ENCODE peak calls at places on chromosome 1, in six cellular contexts. One of them, this sample, is unnamed.

GRCh38 chr1:226732856-226733291 is 6.2 kb downstream of the ITPKB start:
- DNase-seq in IMR-90: no peak
- DNase-seq in GM12878: no peak
- DNase-seq in K562: no peak
- DNase-seq in H1: no peak
- DNase-seq in HepG2: no peak
- DNase-seq in this sample: no peak

GRCh38 chr1:172002725-172003345 is 161.5 kb downstream of the DNM3 start:
- DNase-seq in IMR-90: peak; percentile 73
- DNase-seq in GM12878: peak; percentile 28
- DNase-seq in K562: peak; percentile 30
- DNase-seq in H1: no peak
- DNase-seq in HepG2: peak; percentile 37
- DNase-seq in this sample: peak; percentile 69

GRCh38 chr1:179955731-179956130 is 1.1 kb downstream of the CEP350 start:
- DNase-seq in IMR-90: no peak
- DNase-seq in GM12878: no peak
- DNase-seq in K562: no peak
- DNase-seq in H1: no peak
- DNase-seq in HepG2: no peak
- DNase-seq in this sample: no peak

GRCh38 chr1:21468597-21468996 is 28.7 kb downstream of the NBPF3 start:
- DNase-seq in IMR-90: peak; percentile 37
- DNase-seq in GM12878: no peak
- DNase-seq in K562: peak; percentile 46
- DNase-seq in H1: no peak
- DNase-seq in HepG2: no peak
- DNase-seq in this sample: peak; percentile 33

GRCh38 chr1:32234792-32235191 is 12.2 kb upstream of the FAM167B start:
- DNase-seq in IMR-90: no peak
- DNase-seq in GM12878: no peak
- DNase-seq in K562: no peak
- DNase-seq in H1: no peak
- DNase-seq in HepG2: no peak
- DNase-seq in this sample: no peak

GRCh38 chr1:206694151-206694550 is 9.4 kb downstream of the MAPKAPK2 start:
- DNase-seq in IMR-90: no peak
- DNase-seq in GM12878: no peak
- DNase-seq in K562: no peak
- DNase-seq in H1: no peak
- DNase-seq in HepG2: no peak
- DNase-seq in this sample: no peak

GRCh38 chr1:35935989-35936388 is 5.1 kb downstream of the AGO3 start:
- DNase-seq in IMR-90: no peak
- DNase-seq in GM12878: peak; percentile 26
- DNase-seq in K562: no peak
- DNase-seq in H1: no peak
- DNase-seq in HepG2: no peak
- DNase-seq in this sample: no peak

GRCh38 chr1:1684031-1684681 is 8.4 kb downstream of the SLC35E2B start:
- DNase-seq in IMR-90: no peak
- DNase-seq in GM12878: no peak
- DNase-seq in K562: no peak
- DNase-seq in H1: no peak
- DNase-seq in HepG2: no peak
- DNase-seq in this sample: no peak

GRCh38 chr1:23376890-23377811 is 7.5 kb upstream of the ZNF436 start:
- DNase-seq in IMR-90: peak; percentile 90
- DNase-seq in GM12878: no peak
- DNase-seq in K562: peak; percentile 60
- DNase-seq in H1: no peak
- DNase-seq in HepG2: peak; percentile 76
- DNase-seq in this sample: peak; percentile 91

GRCh38 chr1:36584874-36585759 is 102.4 kb upstream of the CSF3R start:
- DNase-seq in IMR-90: no peak
- DNase-seq in GM12878: no peak
- DNase-seq in K562: no peak
- DNase-seq in H1: no peak
- DNase-seq in HepG2: no peak
- DNase-seq in this sample: no peak

GRCh38 chr1:18886003-18886335 is 16.4 kb downstream of the ALDH4A1 start:
- DNase-seq in IMR-90: peak; percentile 59
- DNase-seq in GM12878: no peak
- DNase-seq in K562: no peak
- DNase-seq in H1: no peak
- DNase-seq in HepG2: no peak
- DNase-seq in this sample: no peak

DNA sequence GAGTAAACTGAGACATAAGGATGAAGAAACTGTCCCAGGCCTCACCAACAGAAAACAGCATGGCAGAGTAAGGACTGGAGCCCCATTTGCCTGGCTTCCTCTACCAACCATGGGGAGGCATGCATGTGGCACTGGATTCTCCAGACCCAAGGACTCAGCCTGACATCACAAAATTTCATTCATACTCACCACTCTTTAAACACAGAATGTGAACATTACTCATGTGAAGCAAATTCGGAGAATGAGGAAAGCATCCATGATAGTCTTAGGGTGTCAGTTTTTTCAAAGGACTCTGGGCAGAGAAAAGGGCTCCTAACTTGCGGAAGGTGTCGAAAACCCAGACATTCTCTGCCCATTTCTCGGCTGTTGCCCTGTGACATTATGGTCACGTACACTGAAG is 83.9 kb downstream of the PCNX2 start:
- DNase-seq in IMR-90: peak; percentile 39
- DNase-seq in GM12878: no peak
- DNase-seq in K562: no peak
- DNase-seq in H1: no peak
- DNase-seq in HepG2: no peak
- DNase-seq in this sample: no peak
- TF ChIP-seq USF2 in IMR-90: no peak
- TF ChIP-seq USF2 in GM12878: no peak
- TF ChIP-seq USF2 in K562: no peak
- TF ChIP-seq USF2 in H1: no peak
- TF ChIP-seq USF2 in HepG2: no peak
- TF ChIP-seq USF2 in this sample: no peak

DNA sequence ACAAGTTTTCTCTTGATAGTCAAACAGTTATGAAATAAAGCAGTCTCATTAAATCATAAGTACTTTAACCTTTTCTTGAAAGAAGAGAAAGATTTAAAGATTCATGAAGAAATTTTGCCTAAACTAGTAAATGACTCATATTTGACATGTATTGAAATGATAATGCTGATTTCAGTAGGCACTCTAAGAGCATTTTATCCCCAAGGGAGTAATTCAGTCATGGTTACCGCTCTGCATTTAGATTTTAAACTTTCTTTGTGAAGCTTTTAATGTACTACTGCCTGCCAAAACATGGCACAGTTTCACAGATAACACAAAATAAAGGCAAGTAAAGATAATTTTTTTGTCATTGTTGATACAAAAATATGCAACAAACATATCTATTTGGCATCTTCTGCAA is 6.8 kb downstream of the USH2A start:
- DNase-seq in IMR-90: no peak
- DNase-seq in GM12878: no peak
- DNase-seq in K562: no peak
- DNase-seq in H1: no peak
- DNase-seq in HepG2: no peak
- DNase-seq in this sample: no peak
- TF ChIP-seq CEBPB in IMR-90: no peak
- TF ChIP-seq CEBPB in GM12878: no peak
- TF ChIP-seq CEBPB in K562: no peak
- TF ChIP-seq CEBPB in H1: no peak
- TF ChIP-seq CEBPB in HepG2: no peak
- TF ChIP-seq CEBPB in this sample: no peak

GRCh38 chr1:98056781-98057180 is 135.9 kb upstream of the DPYD start:
- DNase-seq in IMR-90: no peak
- DNase-seq in GM12878: no peak
- DNase-seq in K562: no peak
- DNase-seq in H1: no peak
- DNase-seq in HepG2: no peak
- DNase-seq in this sample: no peak

GRCh38 chr1:98058676-98059075 is 137.8 kb upstream of the DPYD start:
- DNase-seq in IMR-90: no peak
- DNase-seq in GM12878: no peak
- DNase-seq in K562: no peak
- DNase-seq in H1: no peak
- DNase-seq in HepG2: no peak
- DNase-seq in this sample: no peak

GRCh38 chr1:98055457-98055856 is 134.6 kb upstream of the DPYD start:
- DNase-seq in IMR-90: no peak
- DNase-seq in GM12878: no peak
- DNase-seq in K562: no peak
- DNase-seq in H1: no peak
- DNase-seq in HepG2: no peak
- DNase-seq in this sample: no peak

GRCh38 chr1:98057236-98057635 is 136.4 kb upstream of the DPYD start:
- DNase-seq in IMR-90: no peak
- DNase-seq in GM12878: no peak
- DNase-seq in K562: no peak
- DNase-seq in H1: no peak
- DNase-seq in HepG2: no peak
- DNase-seq in this sample: no peak

DNA sequence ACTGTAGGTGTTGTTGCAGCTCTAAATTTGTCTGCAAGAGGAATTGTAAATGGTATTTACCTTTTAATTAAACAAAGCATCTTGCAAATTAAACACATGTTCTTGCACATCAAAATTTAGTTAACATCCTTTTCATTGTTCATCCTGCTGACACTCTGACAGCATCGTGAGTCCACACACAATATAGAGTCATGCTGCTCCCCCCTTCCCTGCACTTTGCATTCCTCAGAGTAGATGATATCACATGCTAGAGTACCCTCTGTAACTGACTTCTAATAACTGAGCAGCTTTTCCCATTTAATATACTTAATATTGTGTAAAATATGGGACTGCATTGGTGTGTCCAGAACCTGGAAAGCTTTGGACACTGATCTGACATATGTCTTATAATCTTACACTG is 138.8 kb upstream of the DPYD start:
- DNase-seq in IMR-90: peak; percentile 57
- DNase-seq in GM12878: no peak
- DNase-seq in K562: no peak
- DNase-seq in H1: no peak
- DNase-seq in HepG2: no peak
- DNase-seq in this sample: no peak
- TF ChIP-seq USF2 in IMR-90: no peak
- TF ChIP-seq USF2 in GM12878: no peak
- TF ChIP-seq USF2 in K562: no peak
- TF ChIP-seq USF2 in H1: no peak
- TF ChIP-seq USF2 in HepG2: no peak
- TF ChIP-seq USF2 in this sample: no peak

GRCh38 chr1:93732514-93732913 is 50.9 kb upstream of the BCAR3 start:
- DNase-seq in IMR-90: no peak
- DNase-seq in GM12878: no peak
- DNase-seq in K562: no peak
- DNase-seq in H1: no peak
- DNase-seq in HepG2: no peak
- DNase-seq in this sample: no peak

GRCh38 chr1:93733340-93733739 is 51.7 kb upstream of the BCAR3 start:
- DNase-seq in IMR-90: no peak
- DNase-seq in GM12878: no peak
- DNase-seq in K562: no peak
- DNase-seq in H1: no peak
- DNase-seq in HepG2: no peak
- DNase-seq in this sample: no peak

GRCh38 chr1:93730621-93731020 is 49.0 kb upstream of the BCAR3 start:
- DNase-seq in IMR-90: no peak
- DNase-seq in GM12878: no peak
- DNase-seq in K562: no peak
- DNase-seq in H1: no peak
- DNase-seq in HepG2: no peak
- DNase-seq in this sample: no peak

GRCh38 chr1:93729502-93729901 is 47.9 kb upstream of the BCAR3 start:
- DNase-seq in IMR-90: no peak
- DNase-seq in GM12878: no peak
- DNase-seq in K562: no peak
- DNase-seq in H1: no peak
- DNase-seq in HepG2: no peak
- DNase-seq in this sample: no peak

GRCh38 chr1:93728480-93729131 is 47.0 kb upstream of the BCAR3 start:
- DNase-seq in IMR-90: no peak
- DNase-seq in GM12878: no peak
- DNase-seq in K562: no peak
- DNase-seq in H1: no peak
- DNase-seq in HepG2: no peak
- DNase-seq in this sample: no peak
- TF ChIP-seq CEBPB in IMR-90: no peak
- TF ChIP-seq CEBPB in GM12878: no peak
- TF ChIP-seq CEBPB in K562: no peak
- TF ChIP-seq CEBPB in H1: no peak
- TF ChIP-seq CEBPB in HepG2: no peak
- TF ChIP-seq CEBPB in this sample: no peak

GRCh38 chr1:224339422-224340033 is 9.6 kb upstream of the NVL start:
- DNase-seq in IMR-90: no peak
- DNase-seq in GM12878: no peak
- DNase-seq in K562: no peak
- DNase-seq in H1: no peak
- DNase-seq in HepG2: no peak
- DNase-seq in this sample: no peak

GRCh38 chr1:224343679-224344078 is 13.0 kb upstream of the CNIH4 start:
- DNase-seq in IMR-90: no peak
- DNase-seq in GM12878: no peak
- DNase-seq in K562: no peak
- DNase-seq in H1: no peak
- DNase-seq in HepG2: no peak
- DNase-seq in this sample: no peak

GRCh38 chr1:224338150-224338838 is 8.3 kb upstream of the NVL start:
- DNase-seq in IMR-90: no peak
- DNase-seq in GM12878: no peak
- DNase-seq in K562: no peak
- DNase-seq in H1: no peak
- DNase-seq in HepG2: peak; percentile 53
- DNase-seq in this sample: no peak

GRCh38 chr1:224340711-224341384 is 10.9 kb upstream of the NVL start:
- DNase-seq in IMR-90: no peak
- DNase-seq in GM12878: no peak
- DNase-seq in K562: no peak
- DNase-seq in H1: peak; percentile 49
- DNase-seq in HepG2: no peak
- DNase-seq in this sample: no peak
- TF ChIP-seq USF2 in IMR-90: no peak
- TF ChIP-seq USF2 in GM12878: no peak
- TF ChIP-seq USF2 in K562: no peak
- TF ChIP-seq USF2 in H1: no peak
- TF ChIP-seq USF2 in HepG2: no peak
- TF ChIP-seq USF2 in this sample: no peak

GRCh38 chr1:109850194-109850593 is 60.5 kb upstream of the CSF1 start:
- DNase-seq in IMR-90: no peak
- DNase-seq in GM12878: no peak
- DNase-seq in K562: no peak
- DNase-seq in H1: no peak
- DNase-seq in HepG2: no peak
- DNase-seq in this sample: peak; percentile 17
- TF ChIP-seq CEBPB in IMR-90: no peak
- TF ChIP-seq CEBPB in GM12878: no peak
- TF ChIP-seq CEBPB in K562: no peak
- TF ChIP-seq CEBPB in H1: no peak
- TF ChIP-seq CEBPB in HepG2: no peak
- TF ChIP-seq CEBPB in this sample: no peak

This sample was measured in A549.